ENCODE peak calls at places on chromosome 19, in five cellular contexts. One of them, this sample, is unnamed.

GRCh38 chr19:49861127-49861526 is 6.2 kb downstream of the PNKP start:
- DNase-seq in HCT116: no peak
- DNase-seq in neural progenitor cell: no peak
- DNase-seq in hepatocyte: peak; percentile 71
- DNase-seq in GM23248: peak; percentile 34
- DNase-seq in this sample: peak; percentile 64

GRCh38 chr19:9171393-9171991 is 7.3 kb upstream of the OR7D2 start:
- DNase-seq in HCT116: no peak
- DNase-seq in neural progenitor cell: no peak
- DNase-seq in hepatocyte: no peak
- DNase-seq in GM23248: no peak
- DNase-seq in this sample: no peak

GRCh38 chr19:51568456-51568855 is 2.6 kb upstream of the ZNF175 start:
- DNase-seq in HCT116: no peak
- DNase-seq in neural progenitor cell: no peak
- DNase-seq in hepatocyte: no peak
- DNase-seq in GM23248: peak; percentile 35
- DNase-seq in this sample: no peak

GRCh38 chr19:4711211-4711610 is 12.4 kb downstream of the DPP9 start:
- DNase-seq in HCT116: no peak
- DNase-seq in neural progenitor cell: no peak
- DNase-seq in hepatocyte: no peak
- DNase-seq in GM23248: no peak
- DNase-seq in this sample: no peak

GRCh38 chr19:6241680-6242079 is 38.1 kb downstream of the MLLT1 start:
- DNase-seq in HCT116: no peak
- DNase-seq in neural progenitor cell: no peak
- DNase-seq in hepatocyte: no peak
- DNase-seq in GM23248: no peak
- DNase-seq in this sample: no peak

GRCh38 chr19:52691215-52691610 is 43.6 kb downstream of the ZNF611 start:
- DNase-seq in HCT116: no peak
- DNase-seq in neural progenitor cell: peak; percentile 13
- DNase-seq in hepatocyte: no peak
- DNase-seq in GM23248: peak; percentile 26
- DNase-seq in this sample: peak; percentile 22

GRCh38 chr19:4713384-4713951 is 10.2 kb downstream of the DPP9 start:
- DNase-seq in HCT116: peak; percentile 94
- DNase-seq in neural progenitor cell: no peak
- DNase-seq in hepatocyte: peak; percentile 42
- DNase-seq in GM23248: peak; percentile 99
- DNase-seq in this sample: no peak

GRCh38 chr19:15010497-15011255 is 31.0 kb upstream of the SLC1A6 start:
- DNase-seq in HCT116: no peak
- DNase-seq in neural progenitor cell: peak; percentile 76
- DNase-seq in hepatocyte: no peak
- DNase-seq in GM23248: no peak
- DNase-seq in this sample: peak; percentile 94

GRCh38 chr19:14871619-14872230 is 14.2 kb downstream of the OR7A17 start:
- DNase-seq in HCT116: peak; percentile 22
- DNase-seq in neural progenitor cell: no peak
- DNase-seq in hepatocyte: no peak
- DNase-seq in GM23248: peak; percentile 40
- DNase-seq in this sample: peak; percentile 44

GRCh38 chr19:6204212-6204611 is 68.7 kb downstream of the ACSBG2 start:
- DNase-seq in HCT116: no peak
- DNase-seq in neural progenitor cell: no peak
- DNase-seq in hepatocyte: no peak
- DNase-seq in GM23248: peak; percentile 44
- DNase-seq in this sample: no peak

GRCh38 chr19:42276821-42277220 is 7.8 kb downstream of the CIC start:
- DNase-seq in HCT116: no peak
- DNase-seq in neural progenitor cell: no peak
- DNase-seq in hepatocyte: no peak
- DNase-seq in GM23248: peak; percentile 77
- DNase-seq in this sample: no peak

GRCh38 chr19:16397791-16398529 is 73.3 kb downstream of the KLF2 start:
- DNase-seq in HCT116: no peak
- DNase-seq in neural progenitor cell: no peak
- DNase-seq in hepatocyte: no peak
- DNase-seq in GM23248: peak; percentile 71
- DNase-seq in this sample: no peak

GRCh38 chr19:7524523-7524922 is 2.1 kb downstream of the MCOLN1 start:
- DNase-seq in HCT116: no peak
- DNase-seq in neural progenitor cell: no peak
- DNase-seq in hepatocyte: no peak
- DNase-seq in GM23248: no peak
- DNase-seq in this sample: no peak

GRCh38 chr19:32018014-32018413 is 327.4 kb upstream of the ZNF507 start:
- DNase-seq in HCT116: no peak
- DNase-seq in neural progenitor cell: no peak
- DNase-seq in hepatocyte: peak; percentile 49
- DNase-seq in GM23248: peak; percentile 85
- DNase-seq in this sample: no peak

GRCh38 chr19:1468274-1469199 is 10.5 kb downstream of the C19orf25 start:
- DNase-seq in HCT116: no peak
- DNase-seq in neural progenitor cell: peak; percentile 76
- DNase-seq in hepatocyte: peak; percentile 59
- DNase-seq in GM23248: peak; percentile 83
- DNase-seq in this sample: no peak

GRCh38 chr19:10114651-10115391 is 3.3 kb downstream of the P2RY11 start:
- DNase-seq in HCT116: no peak
- DNase-seq in neural progenitor cell: no peak
- DNase-seq in hepatocyte: no peak
- DNase-seq in GM23248: peak; percentile 34
- DNase-seq in this sample: peak; percentile 27

GRCh38 chr19:1455336-1456120 is 5.6 kb downstream of the APC2 start:
- DNase-seq in HCT116: peak; percentile 97
- DNase-seq in neural progenitor cell: peak; percentile 70
- DNase-seq in hepatocyte: peak; percentile 46
- DNase-seq in GM23248: peak; percentile 77
- DNase-seq in this sample: peak; percentile 100

GRCh38 chr19:40266111-40266510 is 19.0 kb downstream of the AKT2 start:
- DNase-seq in HCT116: no peak
- DNase-seq in neural progenitor cell: no peak
- DNase-seq in hepatocyte: no peak
- DNase-seq in GM23248: no peak
- DNase-seq in this sample: no peak

GRCh38 chr19:2228157-2229030 is 7.7 kb downstream of the PLEKHJ1 start:
- DNase-seq in HCT116: no peak
- DNase-seq in neural progenitor cell: no peak
- DNase-seq in hepatocyte: no peak
- DNase-seq in GM23248: no peak
- DNase-seq in this sample: no peak

GRCh38 chr19:16655727-16656126 is 4.2 kb downstream of the SMIM7 start:
- DNase-seq in HCT116: no peak
- DNase-seq in neural progenitor cell: no peak
- DNase-seq in hepatocyte: no peak
- DNase-seq in GM23248: no peak
- DNase-seq in this sample: no peak

GRCh38 chr19:28878862-28879566 is 333.9 kb downstream of the UQCRFS1 start:
- DNase-seq in HCT116: peak; percentile 21
- DNase-seq in neural progenitor cell: peak; percentile 92
- DNase-seq in hepatocyte: peak; percentile 93
- DNase-seq in GM23248: peak; percentile 83
- DNase-seq in this sample: peak; percentile 94

GRCh38 chr19:5269926-5270325 is 70.7 kb downstream of the PTPRS start:
- DNase-seq in HCT116: no peak
- DNase-seq in neural progenitor cell: no peak
- DNase-seq in hepatocyte: no peak
- DNase-seq in GM23248: no peak
- DNase-seq in this sample: no peak

GRCh38 chr19:12954150-12954962 is 2.7 kb downstream of the GADD45GIP1 start:
- DNase-seq in HCT116: no peak
- DNase-seq in neural progenitor cell: no peak
- DNase-seq in hepatocyte: no peak
- DNase-seq in GM23248: peak; percentile 15
- DNase-seq in this sample: no peak

GRCh38 chr19:2720777-2721569 is at the start of gene DIRAS1:
- DNase-seq in HCT116: no peak
- DNase-seq in neural progenitor cell: peak; percentile 60
- DNase-seq in hepatocyte: no peak
- DNase-seq in GM23248: peak; percentile 26
- DNase-seq in this sample: peak; percentile 60

GRCh38 chr19:15672580-15673175 is at the start of gene CYP4F12:
- DNase-seq in HCT116: peak; percentile 49
- DNase-seq in neural progenitor cell: no peak
- DNase-seq in hepatocyte: peak; percentile 11
- DNase-seq in GM23248: peak; percentile 10
- DNase-seq in this sample: peak; percentile 17

GRCh38 chr19:8209111-8209964 is at the start of gene CERS4:
- DNase-seq in HCT116: no peak
- DNase-seq in neural progenitor cell: peak; percentile 97
- DNase-seq in hepatocyte: peak; percentile 96
- DNase-seq in GM23248: peak; percentile 32
- DNase-seq in this sample: peak; percentile 95

GRCh38 chr19:31214086-31214485 is 135.2 kb downstream of the TSHZ3 start:
- DNase-seq in HCT116: no peak
- DNase-seq in neural progenitor cell: no peak
- DNase-seq in hepatocyte: peak; percentile 73
- DNase-seq in GM23248: peak; percentile 100
- DNase-seq in this sample: no peak

DNA sequence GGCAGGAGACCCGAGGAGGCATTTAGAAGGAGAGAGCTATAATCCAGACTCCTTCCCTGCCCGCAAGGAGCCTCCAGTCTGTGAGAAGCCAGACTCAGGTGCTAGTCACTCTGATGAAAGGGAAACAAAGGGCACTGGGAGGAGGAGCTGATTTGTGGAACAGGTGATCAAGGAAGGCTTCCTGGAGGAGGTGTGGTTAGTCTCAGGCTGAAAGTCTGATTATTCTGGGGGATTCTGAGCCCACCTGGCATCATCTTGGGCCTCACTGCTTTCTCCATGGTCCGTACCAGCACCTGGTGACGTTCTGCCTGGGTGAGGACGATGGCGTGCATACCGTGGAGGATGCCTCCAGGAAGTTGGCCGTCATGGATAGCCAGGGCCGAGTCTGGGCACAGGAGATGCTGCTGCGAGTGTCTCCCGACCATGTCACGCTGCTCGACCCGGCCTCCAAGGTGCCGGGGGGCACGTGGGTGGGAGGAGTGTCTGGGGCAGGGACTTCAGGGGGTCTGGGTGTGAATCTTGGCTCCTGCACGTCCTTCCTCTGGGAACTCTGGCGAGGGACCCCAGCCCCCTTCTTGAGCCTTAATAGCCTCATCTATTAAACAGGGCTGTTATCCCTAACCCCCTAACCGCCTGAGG is 3.9 kb downstream of the EPS8L1 start:
- DNase-seq in HCT116: no peak
- DNase-seq in neural progenitor cell: no peak
- DNase-seq in hepatocyte: peak; percentile 4
- DNase-seq in GM23248: no peak
- DNase-seq in this sample: no peak
- TF ChIP-seq EZH2 in HCT116: no peak
- TF ChIP-seq EZH2 in neural progenitor cell: no peak
- TF ChIP-seq EZH2 in hepatocyte: no peak
- TF ChIP-seq EZH2 in GM23248: no peak
- TF ChIP-seq EZH2 in this sample: no peak

GRCh38 chr19:56750658-56751057 is 79.1 kb upstream of the ZNF835 start:
- DNase-seq in HCT116: no peak
- DNase-seq in neural progenitor cell: no peak
- DNase-seq in hepatocyte: no peak
- DNase-seq in GM23248: no peak
- DNase-seq in this sample: no peak

GRCh38 chr19:56748443-56748842 is 76.9 kb upstream of the ZNF835 start:
- DNase-seq in HCT116: no peak
- DNase-seq in neural progenitor cell: no peak
- DNase-seq in hepatocyte: no peak
- DNase-seq in GM23248: peak; percentile 36
- DNase-seq in this sample: peak; percentile 11

GRCh38 chr19:56746367-56746766 is 74.8 kb upstream of the ZNF835 start:
- DNase-seq in HCT116: no peak
- DNase-seq in neural progenitor cell: no peak
- DNase-seq in hepatocyte: no peak
- DNase-seq in GM23248: no peak
- DNase-seq in this sample: no peak

GRCh38 chr19:56751078-56751489 is 79.5 kb upstream of the ZNF835 start:
- DNase-seq in HCT116: no peak
- DNase-seq in neural progenitor cell: no peak
- DNase-seq in hepatocyte: no peak
- DNase-seq in GM23248: no peak
- DNase-seq in this sample: no peak
- TF ChIP-seq EZH2phosphoT487 in HCT116: no peak
- TF ChIP-seq EZH2phosphoT487 in neural progenitor cell: no peak
- TF ChIP-seq EZH2phosphoT487 in hepatocyte: no peak
- TF ChIP-seq EZH2phosphoT487 in GM23248: no peak
- TF ChIP-seq EZH2phosphoT487 in this sample: no peak

DNA sequence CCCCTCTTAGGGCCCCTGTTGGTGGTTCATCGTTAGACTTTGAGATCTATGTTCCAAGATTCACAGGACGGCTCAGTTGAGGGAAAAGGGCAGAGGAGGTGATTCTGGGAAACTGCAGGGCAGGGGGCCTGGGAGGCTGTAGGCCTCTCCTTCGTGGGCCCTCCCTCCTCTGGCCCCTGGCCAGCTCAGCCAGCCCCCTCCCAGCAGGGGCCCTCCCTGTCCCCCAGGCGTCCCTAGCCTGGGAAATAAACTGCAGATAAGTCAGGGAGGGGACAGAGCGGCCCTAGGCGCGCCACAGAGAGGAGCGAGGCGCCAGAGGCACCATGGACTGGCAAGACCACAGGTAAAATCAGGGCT is 6.5 kb downstream of the HIF3A start:
- DNase-seq in HCT116: no peak
- DNase-seq in neural progenitor cell: no peak
- DNase-seq in hepatocyte: peak; percentile 51
- DNase-seq in GM23248: no peak
- DNase-seq in this sample: peak; percentile 31
- H3K4me1 ChIP-seq in HCT116: peaks cover 36% of the 10 kb centered on the region
- H3K4me1 ChIP-seq in neural progenitor cell: peaks cover 31% of the 10 kb centered on the region
- H3K4me1 ChIP-seq in hepatocyte: peaks cover 48% of the 10 kb centered on the region
- H3K4me1 ChIP-seq in GM23248: peaks cover 17% of the 10 kb centered on the region
- H3K4me1 ChIP-seq in this sample: peaks cover 41% of the 10 kb centered on the region

DNA sequence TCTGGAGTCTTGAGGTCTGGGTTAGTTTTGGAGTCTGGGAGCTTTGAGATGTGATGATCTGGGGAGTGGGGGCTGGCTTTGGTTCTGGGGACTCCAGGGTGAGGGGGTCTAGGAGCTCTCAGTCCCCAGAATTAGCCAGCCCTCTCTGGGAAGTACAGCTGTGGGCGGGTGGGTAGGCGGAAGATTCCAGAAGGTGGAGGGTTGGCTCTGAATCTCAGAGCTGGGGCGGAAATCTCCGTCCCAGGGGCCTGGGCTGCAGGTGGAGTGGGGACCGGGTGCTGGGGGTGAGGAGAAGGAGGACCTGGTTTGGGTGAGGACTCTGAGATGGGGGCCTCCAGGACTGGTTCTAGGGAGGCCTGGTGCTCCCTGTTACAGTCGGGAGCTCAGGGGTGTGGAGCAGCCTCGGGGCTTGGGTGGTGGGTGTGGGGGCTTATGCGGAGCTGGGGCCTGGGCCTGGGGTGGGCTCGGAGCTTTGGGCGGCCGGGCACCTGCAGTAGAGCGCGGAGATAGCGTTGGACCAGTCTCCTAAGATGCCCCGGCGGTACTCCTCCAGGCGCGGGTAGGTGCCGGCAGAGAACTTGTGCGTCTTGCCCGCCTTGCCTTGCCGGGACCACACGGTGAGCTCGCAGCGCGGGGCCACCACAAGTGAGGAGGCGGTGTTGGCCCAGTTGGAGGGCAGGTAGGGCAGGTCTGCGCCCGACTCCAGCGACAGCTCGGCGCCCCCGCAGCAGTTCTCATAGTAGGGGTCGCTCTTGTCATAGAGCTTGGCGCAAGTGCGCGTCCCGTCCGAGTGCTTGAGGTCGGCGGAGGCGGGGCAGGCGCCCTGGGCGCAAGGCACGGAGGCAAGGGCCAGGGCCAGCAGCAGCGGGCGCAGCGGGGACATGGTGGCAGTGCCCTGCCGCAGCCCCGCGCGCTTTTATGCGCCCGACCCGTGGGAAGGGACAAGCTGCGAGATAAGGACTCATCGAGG is at the start of gene SYCN:
- DNase-seq in HCT116: no peak
- DNase-seq in neural progenitor cell: no peak
- DNase-seq in hepatocyte: no peak
- DNase-seq in GM23248: no peak
- DNase-seq in this sample: peak; percentile 63
- TF ChIP-seq EZH2 in HCT116: no peak
- TF ChIP-seq EZH2 in neural progenitor cell: no peak
- TF ChIP-seq EZH2 in hepatocyte: no peak
- TF ChIP-seq EZH2 in GM23248: peak; percentile 61
- TF ChIP-seq EZH2 in this sample: no peak

This sample was measured in GM23338.